ENCODE peak calls at places on chromosomes 5 and 9, in seven cellular contexts. G is testis, O is fibroblast of lung, E is kidney, W is fibroblast of the aortic adventitia, Z is pancreas, M is thyroid gland. V is an unnamed sample.
A peak's percentile ranks its signal among the peaks of the same experiment; 100 is the strongest.

GRCh38 chr9:36793277-36793676 is 220.6 kb downstream of the MELK start:
- DNase-seq in Z (no peak), E (no peak), W (no peak), M (no peak), G (no peak), O (no peak), V (no peak)

GRCh38 chr9:135478858-135479468 is 619 bp upstream of the PPP1R26 start:
- DNase-seq in W (peak; percentile 28), Z (peak; percentile 76), G (peak; percentile 69), M (peak; percentile 74), E (peak; percentile 77), O (peak; percentile 23), V (peak; percentile 82)

GRCh38 chr9:21252727-21253547 is 13.1 kb upstream of the IFNA14 start:
- DNase-seq in W (peak; percentile 31), Z (no peak), M (peak; percentile 27), G (peak; percentile 37), E (peak; percentile 53), O (peak; percentile 33), V (peak; percentile 38)

GRCh38 chr5:97735209-97735608 is 552.2 kb upstream of the RIOK2 start:
- DNase-seq in G (no peak), O (peak; percentile 50), M (no peak), W (peak; percentile 86), E (no peak), Z (no peak), V (no peak)

GRCh38 chr9:112379177-112380101 is 469 bp upstream of the HSDL2 start:
- DNase-seq in Z (peak; percentile 99), G (peak; percentile 99), W (peak; percentile 98), O (peak; percentile 98), M (peak; percentile 100), E (peak; percentile 100), V (peak; percentile 100)

GRCh38 chr9:128420651-128421473 is at the start of gene CERCAM:
- DNase-seq in W (peak; percentile 24), O (no peak), G (peak; percentile 61), Z (peak; percentile 63), M (peak; percentile 64), E (peak; percentile 85), V (peak; percentile 73)

GRCh38 chr9:135989722-135990467 is 28.7 kb upstream of the UBAC1 start:
- DNase-seq in W (no peak), G (no peak), Z (no peak), M (no peak), O (no peak), E (no peak), V (peak; percentile 76)

GRCh38 chr9:134134949-134135342 is 936 bp upstream of the WDR5 start:
- DNase-seq in W (peak; percentile 23), G (no peak), Z (no peak), M (no peak), E (no peak), O (no peak), V (no peak)

GRCh38 chr5:80600943-80601693 is 31.0 kb upstream of the ANKRD34B start:
- DNase-seq in O (no peak), M (no peak), Z (no peak), W (no peak), E (no peak), G (no peak), V (no peak)

GRCh38 chr5:172531704-172532026 is 77.3 kb upstream of the SH3PXD2B start:
- DNase-seq in G (no peak), Z (no peak), E (no peak), O (no peak), W (no peak), M (no peak), V (no peak)

GRCh38 chr5:143200781-143201398 is 202.6 kb downstream of the NR3C1 start:
- DNase-seq in W (peak; percentile 93), M (no peak), G (no peak), O (peak; percentile 93), Z (no peak), E (no peak), V (no peak)

GRCh38 chr5:76714771-76715483 is 999 bp upstream of the F2R start:
- DNase-seq in O (no peak), W (no peak), E (peak; percentile 71), G (peak; percentile 46), Z (no peak), M (peak; percentile 40), V (no peak)

GRCh38 chr5:157004893-157005551 is 42.0 kb upstream of the TIMD4 start:
- DNase-seq in E (no peak), G (no peak), O (no peak), W (no peak), Z (no peak), M (no peak), V (no peak)

GRCh38 chr5:140710899-140711552 is 10.8 kb downstream of the ZMAT2 start:
- DNase-seq in M (peak; percentile 84), G (peak; percentile 92), W (peak; percentile 96), E (peak; percentile 95), O (peak; percentile 97), Z (peak; percentile 90), V (peak; percentile 91)

GRCh38 chr5:135139397-135140134 is 105.5 kb upstream of the PITX1 start:
- DNase-seq in O (peak; percentile 89), E (no peak), G (no peak), W (peak; percentile 75), Z (no peak), M (no peak), V (no peak)

GRCh38 chr9:32992596-32993238 is 8.7 kb downstream of the APTX start:
- DNase-seq in O (no peak), M (no peak), Z (no peak), E (no peak), G (no peak), W (peak; percentile 10), V (no peak)

GRCh38 chr5:159982421-159983173 is 26.3 kb upstream of the TTC1 start:
- DNase-seq in M (no peak), W (no peak), O (no peak), E (no peak), Z (no peak), G (no peak), V (no peak)

GRCh38 chr5:154302181-154302580 is 111.6 kb downstream of the GALNT10 start:
- DNase-seq in W (peak; percentile 24), G (no peak), M (peak; percentile 96), O (peak; percentile 86), Z (peak; percentile 84), E (peak; percentile 78), V (peak; percentile 65)

GRCh38 chr9:37262410-37262809 is 142.0 kb downstream of the ZCCHC7 start:
- DNase-seq in Z (no peak), W (peak; percentile 63), G (peak; percentile 34), E (no peak), O (peak; percentile 65), M (peak; percentile 25), V (no peak)

GRCh38 chr9:134957945-134958227 is 40.2 kb upstream of the FCN1 start:
- DNase-seq in O (no peak), W (no peak), Z (no peak), G (no peak), E (peak; percentile 37), M (no peak), V (no peak)

GRCh38 chr5:57735754-57736153 is 253.1 kb upstream of the ACTBL2 start:
- DNase-seq in O (peak; percentile 91), M (no peak), E (no peak), Z (no peak), G (no peak), W (peak; percentile 94), V (no peak)

GRCh38 chr9:104911029-104911607 is 16.8 kb downstream of the ABCA1 start:
- DNase-seq in O (peak; percentile 32), Z (no peak), E (no peak), W (peak; percentile 47), M (peak; percentile 29), G (no peak), V (no peak)

GRCh38 chr9:104905153-104905901 is 22.6 kb downstream of the ABCA1 start:
- DNase-seq in W (no peak), E (no peak), O (no peak), M (no peak), Z (no peak), G (no peak), V (no peak)

GRCh38 chr9:104905931-104906330 is 22.0 kb downstream of the ABCA1 start:
- DNase-seq in M (no peak), W (peak; percentile 80), E (no peak), O (peak; percentile 23), Z (no peak), G (no peak), V (no peak)

GRCh38 chr9:104906441-104907277 is 21.3 kb downstream of the ABCA1 start:
- DNase-seq in G (peak; percentile 48), E (no peak), M (no peak), O (peak; percentile 79), Z (no peak), W (peak; percentile 87), V (no peak)

GRCh38 chr9:104907278-104907951 is 20.5 kb downstream of the ABCA1 start:
- DNase-seq in G (no peak), Z (no peak), O (peak; percentile 79), M (no peak), E (no peak), W (peak; percentile 91), V (no peak)
- H3K4me3 ChIP-seq in G (no peak overlapping the region), Z (no peak overlapping the region), O (no peak overlapping the region), M (no peak overlapping the region), E (no peak overlapping the region), W (no peak overlapping the region), V (no peak overlapping the region)

GRCh38 chr5:96720408-96720807 is 58.2 kb downstream of the CAST start:
- DNase-seq in M (no peak), E (no peak), W (no peak), O (no peak), Z (no peak), G (no peak), V (no peak)
- TF ChIP-seq CTCF in M (no peak), E (no peak), W (no peak), O (no peak), Z (no peak), G (no peak), V (no peak)

DNA sequence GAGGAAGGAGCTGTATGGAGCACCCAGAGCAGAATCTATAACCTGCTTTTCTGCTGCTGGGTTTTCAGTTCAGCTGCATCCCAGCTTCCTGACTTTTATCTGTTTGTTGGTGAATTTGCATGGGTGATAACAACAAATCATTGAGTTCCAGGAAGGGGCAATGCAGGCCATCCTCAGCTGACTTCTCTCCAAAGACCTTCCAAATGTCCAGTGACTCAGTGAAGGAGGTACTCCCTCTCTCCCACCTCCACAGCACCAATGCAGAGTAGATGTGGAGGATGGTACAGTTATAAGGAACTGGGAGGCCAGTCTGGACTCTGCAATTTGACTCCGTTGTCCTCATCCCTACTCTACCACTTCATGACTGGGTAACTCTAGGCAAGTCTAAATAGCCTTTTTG is 1.7 kb upstream of the TXN start:
- DNase-seq in W (no peak), E (no peak), M (no peak), G (no peak), Z (no peak), O (no peak), V (no peak)
- H3K4me3 ChIP-seq in W (peak overlapping the region; percentile 88), E (no peak overlapping the region), M (no peak overlapping the region), G (no peak overlapping the region), Z (no peak overlapping the region), O (no peak overlapping the region), V (no peak overlapping the region)

GRCh38 chr9:126894052-126894603 is 20.5 kb upstream of the RALGPS1 start:
- DNase-seq in Z (no peak), G (no peak), O (no peak), W (no peak), E (no peak), M (no peak), V (no peak)

GRCh38 chr9:126891676-126892075 is 22.9 kb upstream of the RALGPS1 start:
- DNase-seq in O (no peak), M (no peak), W (no peak), G (no peak), E (no peak), Z (no peak), V (no peak)

DNA sequence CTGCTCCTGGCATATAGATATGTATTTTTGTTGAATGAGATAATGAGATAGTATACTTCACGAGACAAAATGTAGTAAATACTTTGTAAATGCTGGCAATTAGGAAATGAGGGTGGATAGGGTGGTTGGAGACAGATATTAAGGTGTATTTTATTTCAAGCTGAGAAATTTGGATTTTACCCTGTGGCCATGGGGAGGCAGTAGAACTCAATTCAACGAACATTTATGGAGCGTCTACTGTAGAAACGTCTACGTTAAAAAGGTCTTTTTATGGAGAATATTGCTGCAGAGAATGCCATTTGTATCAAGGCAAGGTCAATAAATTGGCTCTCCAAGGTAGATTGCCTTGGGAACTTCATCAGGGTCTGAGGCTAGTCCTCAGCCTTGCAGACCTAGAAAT is 21.5 kb upstream of the RALGPS1 start:
- DNase-seq in G (no peak), W (no peak), E (no peak), M (no peak), O (peak; percentile 21), Z (no peak), V (no peak)
- TF ChIP-seq CTCF in G (no peak), W (no peak), E (peak; percentile 23), M (no peak), O (peak; percentile 32), Z (no peak), V (peak; percentile 27)

V was measured in upper lobe of right lung.